ENCODE peak calls at places on chromosomes 3 and 15, in ten cellular contexts. Z, A, O, N, J, F, E, I, K and V are unnamed samples.

GRCh38 chr15:29687204-29687768 is 135.0 kb downstream of the TJP1 start:
- DNase-seq in O (no peak), N (no peak), Z (no peak), F (no peak), K (no peak), A (no peak), E (no peak), J (no peak), I (no peak), V (no peak)

GRCh38 chr15:85545185-85545584 is 164.8 kb downstream of the AKAP13 start:
- DNase-seq in K (peak), J (no peak), N (no peak), O (no peak), A (no peak), E (no peak), F (no peak), Z (no peak), I (peak), V (peak)

GRCh38 chr3:18872466-18872865 is 275.8 kb upstream of the KCNH8 start:
- DNase-seq in E (no peak), K (no peak), J (no peak), A (no peak), I (no peak), N (no peak), O (no peak), Z (no peak), F (no peak), V (no peak)

GRCh38 chr3:156803949-156804741 is 22.0 kb upstream of the LEKR1 start:
- DNase-seq in N (no peak), Z (no peak), J (no peak), E (no peak), K (no peak), I (no peak), A (no peak), O (no peak), F (no peak), V (no peak)

GRCh38 chr3:36707623-36708409 is 56.5 kb downstream of the DCLK3 start:
- DNase-seq in N (no peak), K (peak), O (no peak), Z (no peak), F (peak), J (peak), I (peak), A (no peak), E (peak), V (no peak)

GRCh38 chr3:99579246-99579645 is 59.1 kb upstream of the COL8A1 start:
- DNase-seq in N (no peak), A (peak), Z (no peak), K (peak), F (peak), O (no peak), E (no peak), J (peak), I (peak), V (peak)

GRCh38 chr3:156919818-156920217 is 93.7 kb downstream of the LEKR1 start:
- DNase-seq in A (no peak), I (no peak), Z (no peak), K (no peak), O (no peak), N (no peak), E (no peak), J (no peak), F (no peak), V (no peak)

GRCh38 chr3:79618883-79619282 is 148.9 kb downstream of the ROBO1 start:
- DNase-seq in O (no peak), I (no peak), N (no peak), E (no peak), K (no peak), Z (no peak), F (no peak), A (no peak), J (no peak), V (no peak)

GRCh38 chr15:56760186-56760585 is 26.9 kb upstream of the ZNF280D start:
- DNase-seq in K (peak), O (no peak), N (no peak), Z (no peak), J (peak), E (peak), F (peak), I (peak), A (no peak), V (no peak)

GRCh38 chr3:160616721-160617120 is 51.4 kb upstream of the KPNA4 start:
- DNase-seq in O (no peak), I (peak), J (peak), E (no peak), Z (no peak), K (peak), A (peak), N (no peak), F (peak), V (no peak)

GRCh38 chr15:94238539-94239118 is 7.3 kb downstream of the MCTP2 start:
- DNase-seq in A (no peak), O (no peak), J (no peak), F (no peak), I (no peak), N (no peak), K (no peak), E (no peak), Z (no peak), V (no peak)

GRCh38 chr3:14358426-14359211 is 43.8 kb upstream of the SLC6A6 start:
- DNase-seq in O (no peak), F (peak), I (peak), K (peak), N (peak), Z (peak), E (peak), A (peak), J (peak), V (no peak)

GRCh38 chr15:89119489-89120478 is 31.5 kb downstream of the ABHD2 start:
- DNase-seq in Z (no peak), E (no peak), I (peak), K (peak), J (peak), N (no peak), F (peak), A (no peak), O (no peak), V (peak)

GRCh38 chr3:149390772-149391212 is 13.3 kb upstream of the TM4SF1 start:
- DNase-seq in A (no peak), E (no peak), N (no peak), O (no peak), K (peak), F (peak), Z (no peak), I (no peak), J (no peak), V (peak)

GRCh38 chr3:56788506-56788905 is 13.2 kb downstream of the ARHGEF3 start:
- DNase-seq in J (no peak), I (no peak), K (no peak), E (no peak), A (no peak), F (no peak), O (no peak), Z (no peak), N (no peak), V (no peak)

GRCh38 chr15:101684877-101685276 is 32.7 kb upstream of the TM2D3 start:
- DNase-seq in J (no peak), O (no peak), Z (no peak), I (no peak), N (no peak), F (no peak), E (no peak), K (no peak), A (no peak), V (no peak)

GRCh38 chr3:37736632-37737031 is 125.0 kb upstream of the CTDSPL start:
- DNase-seq in K (no peak), Z (no peak), F (no peak), J (no peak), I (peak), E (no peak), O (no peak), A (no peak), N (no peak), V (no peak)

DNA sequence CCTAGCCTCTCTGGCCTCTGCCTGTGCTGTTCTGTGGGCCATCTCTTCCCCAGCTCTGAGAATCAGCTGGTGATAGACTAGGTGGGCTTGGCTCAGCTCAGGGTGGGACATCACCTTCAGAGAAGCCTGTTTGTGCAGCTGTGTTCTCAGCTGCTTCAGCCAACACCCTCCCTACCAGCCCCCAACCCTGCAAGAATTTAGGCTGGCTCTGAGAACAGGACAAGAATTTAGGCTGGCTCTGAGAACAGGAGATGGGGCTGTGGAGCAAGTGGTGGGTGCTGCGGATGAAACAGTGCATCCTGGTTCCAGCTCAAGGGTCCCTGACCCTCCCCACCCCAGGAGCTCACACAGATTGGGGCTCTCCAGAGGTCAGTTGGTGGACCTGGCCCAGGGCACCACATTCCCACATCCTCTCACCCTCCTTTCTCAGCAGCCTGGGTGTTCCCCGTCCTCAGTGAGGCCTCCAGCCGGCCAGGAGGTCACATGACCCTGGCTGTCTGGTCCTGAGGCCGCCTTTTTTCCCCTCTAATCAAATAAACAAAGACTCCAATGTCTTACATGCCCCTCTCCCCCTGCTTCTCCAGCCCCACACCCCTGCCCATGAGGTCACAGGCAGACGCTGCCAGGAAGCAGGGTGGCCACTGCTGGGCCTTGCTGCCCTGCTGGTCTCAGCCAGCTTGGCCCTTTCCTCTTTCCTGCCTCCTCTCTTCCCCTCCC is 14.9 kb downstream of the PLEKHO2 start:
- DNase-seq in K (peak), N (peak), O (no peak), F (peak), E (no peak), A (no peak), I (peak), J (peak), Z (no peak), V (no peak)
- H3K4me3 ChIP-seq in K (no peak), N (peak), O (no peak), F (no peak), E (no peak), A (no peak), I (no peak), J (no peak), Z (no peak), V (no peak)

DNA sequence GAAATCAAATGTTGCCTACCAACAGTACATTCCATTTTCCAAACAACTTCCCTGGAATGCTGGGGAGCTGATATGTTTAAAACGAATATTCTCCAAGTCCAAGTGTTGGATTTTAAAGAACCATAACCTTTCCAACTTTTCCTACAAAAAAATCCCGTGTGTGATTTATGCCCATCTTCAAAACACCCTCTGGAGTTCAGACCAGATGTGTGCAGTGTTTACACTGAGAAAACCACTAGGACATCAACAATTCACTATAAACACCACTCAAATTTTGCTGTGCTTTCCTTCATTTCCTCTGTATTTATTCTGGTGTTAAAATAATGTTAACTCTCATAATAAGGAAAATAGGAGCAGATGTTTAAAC is 2.4 kb downstream of the VGLL4 start:
- DNase-seq in A (peak), O (no peak), J (no peak), E (peak), N (no peak), F (no peak), I (peak), K (peak), Z (no peak), V (no peak)
- H3K4me3 ChIP-seq in A (peak), O (peak), J (peak), E (peak), N (peak), F (peak), I (peak), K (peak), Z (peak), V (peak)

GRCh38 chr3:131526801-131527347 is 24.1 kb upstream of the MRPL3 start:
- DNase-seq in O (no peak), I (peak), Z (peak), A (no peak), J (peak), E (no peak), K (peak), N (peak), F (peak), V (no peak)
- H3K4me3 ChIP-seq in O (no peak), I (peak), Z (peak), A (peak), J (peak), E (peak), K (peak), N (no peak), F (peak), V (peak)

GRCh38 chr15:70593795-70594194 is 169.6 kb downstream of the UACA start:
- DNase-seq in N (no peak), K (no peak), A (no peak), J (no peak), I (no peak), Z (no peak), F (no peak), O (no peak), E (no peak), V (no peak)
- H3K4me3 ChIP-seq in N (no peak), K (no peak), A (no peak), J (no peak), I (no peak), Z (no peak), F (no peak), O (no peak), E (no peak), V (no peak)

GRCh38 chr15:41822471-41822870 is 5.4 kb upstream of the JMJD7 start:
- DNase-seq in N (no peak), Z (no peak), A (no peak), E (no peak), J (no peak), O (no peak), I (no peak), F (no peak), K (no peak), V (no peak)

GRCh38 chr15:41822957-41823356 is 4.9 kb upstream of the JMJD7 start:
- DNase-seq in F (no peak), A (no peak), J (no peak), O (no peak), K (no peak), E (no peak), I (no peak), Z (no peak), N (no peak), V (no peak)

GRCh38 chr15:41824062-41824745 is 3.7 kb upstream of the JMJD7 start:
- DNase-seq in K (no peak), I (no peak), J (no peak), A (no peak), Z (no peak), E (no peak), O (no peak), N (no peak), F (no peak), V (no peak)

GRCh38 chr15:41825145-41825544 is 2.7 kb upstream of the JMJD7 start:
- DNase-seq in I (no peak), K (no peak), O (no peak), N (no peak), Z (no peak), A (no peak), F (no peak), J (no peak), E (no peak), V (no peak)

DNA sequence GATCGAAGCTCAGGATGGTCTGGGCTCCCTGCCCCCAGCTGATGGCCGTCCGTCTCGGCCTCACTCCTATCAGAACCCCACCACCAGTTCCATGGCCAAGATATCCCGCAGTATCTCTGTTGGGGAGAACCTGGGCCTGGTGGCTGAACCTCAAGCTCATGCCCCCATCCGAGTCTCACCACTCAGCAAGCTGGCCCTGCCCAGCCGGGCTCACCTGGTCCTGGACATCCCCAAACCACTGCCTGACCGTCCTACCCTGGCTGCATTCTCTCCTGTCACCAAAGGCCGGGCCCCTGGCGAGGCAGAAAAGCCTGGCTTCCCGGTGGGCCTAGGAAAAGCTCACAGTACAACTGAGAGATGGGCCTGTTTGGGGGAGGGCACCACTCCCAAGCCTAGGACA is 4.4 kb upstream of the JMJD7 start:
- DNase-seq in Z (no peak), N (no peak), F (no peak), E (no peak), A (no peak), I (no peak), K (no peak), O (no peak), J (no peak), V (no peak)
- H3K4me3 ChIP-seq in Z (no peak), N (no peak), F (no peak), E (no peak), A (no peak), I (no peak), K (no peak), O (no peak), J (no peak), V (no peak)